ENCODE peak calls at places on chromosomes 4 and X, in eight cellular contexts. O is tibial nerve, T is transverse colon, X is neural progenitor cell, N is AG04450, V is pancreas, Z is lung, F is suprapubic skin. A is an unnamed sample. For H3K27me3, the result is how much of the 10 kb centered on the place peaks cover.

GRCh38 chr4:98955229-98955628 is 26.3 kb upstream of the EIF4E start:
- DNase-seq in O (no peak), T (no peak), X (peak), N (no peak), V (no peak), Z (no peak), F (no peak), A (no peak)

GRCh38 chrX:30673884-30674598 is 20.8 kb downstream of the GK start:
- DNase-seq in O (no peak), T (no peak), X (no peak), N (no peak), V (no peak), Z (no peak), F (no peak), A (no peak)

GRCh38 chrX:123803331-123803983 is 56.4 kb upstream of the XIAP start:
- DNase-seq in O (peak), T (no peak), X (no peak), N (no peak), V (no peak), Z (no peak), F (no peak), A (no peak)

GRCh38 chrX:152913915-152914314 is 16.0 kb downstream of the ZNF185 start:
- DNase-seq in O (no peak), T (no peak), X (no peak), N (no peak), V (no peak), Z (no peak), F (no peak), A (no peak)

GRCh38 chr4:136664988-136665387 is 867.3 kb downstream of the PCDH18 start:
- DNase-seq in O (no peak), T (no peak), X (no peak), N (peak), V (no peak), Z (no peak), F (no peak), A (no peak)

GRCh38 chr4:82005153-82005552 is 368.6 kb downstream of the HNRNPD start:
- DNase-seq in O (no peak), T (no peak), X (no peak), N (no peak), V (no peak), Z (no peak), F (no peak), A (no peak)

GRCh38 chrX:79080131-79080530 is 64.4 kb upstream of the GPR174 start:
- DNase-seq in O (no peak), T (no peak), X (no peak), N (no peak), V (no peak), Z (no peak), F (no peak), A (no peak)

GRCh38 chrX:8591526-8591925 is 126.9 kb downstream of the VCX3B start:
- DNase-seq in O (no peak), T (no peak), X (no peak), N (no peak), V (no peak), Z (no peak), F (no peak), A (no peak)

GRCh38 chrX:150587585-150588503 is 19.4 kb downstream of the MTM1 start:
- DNase-seq in O (peak), T (no peak), X (no peak), N (no peak), V (no peak), Z (no peak), F (no peak), A (no peak)

GRCh38 chr4:140358281-140358680 is 15.2 kb upstream of the SCOC start:
- DNase-seq in O (no peak), T (no peak), X (no peak), N (no peak), V (no peak), Z (no peak), F (no peak), A (no peak)

GRCh38 chrX:22110729-22111494 is 78.8 kb downstream of the PHEX start:
- DNase-seq in O (no peak), T (no peak), X (no peak), N (no peak), V (peak), Z (no peak), F (no peak), A (no peak)

GRCh38 chr4:180923476-180923875 is 1319.7 kb upstream of the TENM3 start:
- DNase-seq in O (no peak), T (no peak), X (no peak), N (peak), V (no peak), Z (no peak), F (no peak), A (no peak)

GRCh38 chr4:156322592-156322991 is 368.9 kb upstream of the CTSO start:
- DNase-seq in O (no peak), T (no peak), X (no peak), N (peak), V (no peak), Z (no peak), F (no peak), A (no peak)

GRCh38 chrX:96979766-96980165 is 96.1 kb downstream of the RPA4 start:
- DNase-seq in O (no peak), T (no peak), X (peak), N (no peak), V (no peak), Z (no peak), F (no peak), A (no peak)

GRCh38 chrX:34873500-34874225 is 68.9 kb upstream of the FAM47B start:
- DNase-seq in O (no peak), T (no peak), X (peak), N (no peak), V (no peak), Z (no peak), F (no peak), A (no peak)

GRCh38 chr4:10662937-10663336 is 21.6 kb downstream of the CLNK start:
- DNase-seq in O (no peak), T (no peak), X (no peak), N (no peak), V (no peak), Z (no peak), F (no peak), A (no peak)

GRCh38 chrX:20514358-20514757 is 247.6 kb upstream of the RPS6KA3 start:
- DNase-seq in O (no peak), T (no peak), X (no peak), N (no peak), V (no peak), Z (no peak), F (no peak), A (no peak)

GRCh38 chr4:140186651-140187315 is 32.8 kb upstream of the MAML3 start:
- DNase-seq in O (no peak), T (peak), X (no peak), N (peak), V (peak), Z (no peak), F (no peak), A (no peak)

GRCh38 chr4:98544818-98545399 is 113.5 kb downstream of the TSPAN5 start:
- DNase-seq in O (no peak), T (no peak), X (no peak), N (no peak), V (no peak), Z (no peak), F (no peak), A (no peak)

GRCh38 chrX:72130156-72130761 is 1.5 kb downstream of the RTL5 start:
- DNase-seq in O (no peak), T (no peak), X (no peak), N (no peak), V (no peak), Z (no peak), F (no peak), A (no peak)

GRCh38 chr4:145513020-145513621 is 31.5 kb downstream of the SMAD1 start:
- DNase-seq in O (no peak), T (no peak), X (no peak), N (no peak), V (no peak), Z (no peak), F (no peak), A (no peak)

GRCh38 chr4:55399581-55399980 is 3.8 kb downstream of the TMEM165 start:
- DNase-seq in O (no peak), T (no peak), X (no peak), N (no peak), V (no peak), Z (no peak), F (no peak), A (no peak)

GRCh38 chrX:330726-331144 is 12.1 kb upstream of the GTPBP6 start:
- DNase-seq in O (no peak), T (no peak), X (no peak), N (no peak), V (no peak), Z (no peak), F (peak), A (no peak)

GRCh38 chr4:3168029-3168428 is 80.9 kb upstream of the MSANTD1 start:
- DNase-seq in O (no peak), T (no peak), X (no peak), N (peak), V (no peak), Z (no peak), F (no peak), A (no peak)

GRCh38 chrX:96372313-96373046 is 312.2 kb upstream of the DIAPH2 start:
- DNase-seq in O (no peak), T (no peak), X (peak), N (peak), V (peak), Z (no peak), F (no peak), A (no peak)

GRCh38 chrX:50920132-50920531 is 9.6 kb downstream of the BMP15 start:
- DNase-seq in O (no peak), T (no peak), X (peak), N (no peak), V (no peak), Z (no peak), F (no peak), A (no peak)

GRCh38 chr4:188714907-188715306 is 575.7 kb downstream of the TRIML1 start:
- DNase-seq in O (no peak), T (no peak), X (no peak), N (peak), V (no peak), Z (no peak), F (no peak), A (no peak)

GRCh38 chrX:149950681-149951080 is 12.4 kb upstream of the EOLA2 start:
- DNase-seq in O (peak), T (no peak), X (peak), N (peak), V (no peak), Z (no peak), F (no peak), A (no peak)

GRCh38 chr4:17280266-17280665 is 231.6 kb downstream of the QDPR start:
- DNase-seq in O (no peak), T (no peak), X (no peak), N (no peak), V (no peak), Z (no peak), F (no peak), A (no peak)
- TF ChIP-seq CTCF in O (no peak), T (no peak), X (peak), N (peak), V (no peak), Z (no peak), F (no peak), A (peak)

DNA sequence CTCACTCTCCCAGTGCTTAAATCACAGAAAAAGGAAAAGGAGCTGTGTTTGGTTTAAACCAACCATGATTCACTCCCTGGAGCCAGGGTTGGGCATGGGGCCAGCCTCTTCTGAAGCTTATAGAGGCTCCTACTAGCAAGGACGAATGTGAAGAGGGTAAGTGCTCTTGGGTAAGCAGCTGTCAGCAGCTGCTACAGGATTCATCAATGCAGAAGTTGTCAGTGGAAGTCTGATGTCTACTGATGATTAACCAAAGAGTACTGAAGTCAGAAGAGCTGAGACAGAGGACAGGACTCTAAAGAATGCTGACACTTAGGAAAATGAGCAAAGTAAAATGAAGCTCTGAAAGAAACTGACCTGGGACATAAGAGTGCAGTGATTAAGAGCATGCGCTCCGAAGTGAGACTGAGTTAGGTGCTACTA is 32.7 kb upstream of the JADE1 start:
- DNase-seq in O (no peak), T (peak), X (no peak), N (peak), V (peak), Z (peak), F (no peak), A (peak)
- H3K27me3 ChIP-seq in O (under half), T (under half), X (under half), N (under half), V (under half), Z (under half), F (under half), A (under half)

GRCh38 chrX:142251202-142251601 is 46.1 kb upstream of the MAGEC2 start:
- DNase-seq in O (no peak), T (no peak), X (no peak), N (no peak), V (no peak), Z (no peak), F (no peak), A (no peak)

GRCh38 chrX:142244568-142244967 is 39.5 kb upstream of the MAGEC2 start:
- DNase-seq in O (no peak), T (no peak), X (no peak), N (no peak), V (no peak), Z (no peak), F (no peak), A (no peak)

GRCh38 chrX:142251665-142252064 is 46.6 kb upstream of the MAGEC2 start:
- DNase-seq in O (no peak), T (no peak), X (no peak), N (no peak), V (no peak), Z (no peak), F (no peak), A (no peak)

GRCh38 chrX:142250502-142250901 is 45.4 kb upstream of the MAGEC2 start:
- DNase-seq in O (no peak), T (no peak), X (no peak), N (no peak), V (no peak), Z (no peak), F (no peak), A (no peak)

GRCh38 chrX:142249721-142250120 is 44.6 kb upstream of the MAGEC2 start:
- DNase-seq in O (no peak), T (no peak), X (no peak), N (no peak), V (no peak), Z (no peak), F (no peak), A (no peak)
- H3K4me3 ChIP-seq in O (no peak), T (no peak), X (no peak), N (no peak), V (no peak), Z (no peak), F (no peak), A (no peak)

GRCh38 chr4:6109842-6110560 is 90.3 kb downstream of the JAKMIP1 start:
- DNase-seq in O (no peak), T (peak), X (peak), N (no peak), V (peak), Z (no peak), F (peak), A (no peak)
- TF ChIP-seq CTCF in O (no peak), T (peak), X (peak), N (peak), V (peak), Z (no peak), F (peak), A (no peak)

GRCh38 chr4:121072080-121072835 is at the start of gene NDNF:
- DNase-seq in O (peak), T (peak), X (peak), N (no peak), V (peak), Z (peak), F (no peak), A (peak)
- H3K27me3 ChIP-seq in O (under half), T (under half), X (half or more), N (half or more), V (under half), Z (under half), F (under half), A (under half)

GRCh38 chr4:143700060-143700419 is 435 bp downstream of the FREM3 start:
- DNase-seq in O (no peak), T (no peak), X (peak), N (no peak), V (peak), Z (no peak), F (no peak), A (no peak)
- H3K4me3 ChIP-seq in O (no peak), T (no peak), X (peak), N (no peak), V (peak), Z (no peak), F (peak), A (peak)

GRCh38 chr4:129804458-129804981 is 708.6 kb downstream of the C4orf33 start:
- DNase-seq in O (no peak), T (no peak), X (peak), N (no peak), V (no peak), Z (no peak), F (no peak), A (no peak)

GRCh38 chr4:129808242-129808641 is 712.3 kb downstream of the C4orf33 start:
- DNase-seq in O (no peak), T (no peak), X (no peak), N (no peak), V (no peak), Z (no peak), F (no peak), A (no peak)

GRCh38 chr4:129806986-129807385 is 711.0 kb downstream of the C4orf33 start:
- DNase-seq in O (no peak), T (no peak), X (no peak), N (no peak), V (no peak), Z (no peak), F (no peak), A (no peak)
- TF ChIP-seq CTCF in O (no peak), T (no peak), X (no peak), N (no peak), V (no peak), Z (no peak), F (no peak), A (no peak)

DNA sequence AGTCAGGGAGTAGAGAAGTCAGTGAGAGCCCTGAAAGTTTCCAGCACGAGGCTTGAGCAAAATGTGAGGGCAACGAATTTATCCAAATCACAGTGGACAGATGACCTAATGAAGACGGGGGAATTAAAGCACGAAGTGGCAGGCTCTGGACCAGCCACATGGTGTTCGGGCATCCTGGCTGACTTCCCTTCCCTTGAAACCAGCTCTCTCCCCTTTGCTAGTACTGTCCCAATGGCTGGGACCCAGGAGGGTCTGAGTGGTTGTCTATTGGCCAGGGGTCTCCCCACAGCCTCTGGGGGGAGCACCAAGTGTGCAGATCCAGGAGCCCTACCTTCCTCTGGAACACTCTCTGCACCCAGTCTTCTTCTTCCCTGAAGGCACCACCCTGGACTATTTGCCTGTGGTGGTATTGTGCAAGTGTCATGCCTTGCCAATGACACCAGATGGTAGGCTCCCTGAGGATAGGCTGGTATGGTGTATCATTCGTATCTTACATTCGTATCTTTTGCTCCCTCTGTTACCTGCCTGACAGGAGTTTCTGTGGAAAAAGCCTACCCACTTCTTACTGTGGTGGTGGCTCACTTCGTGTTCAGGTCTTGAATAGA is 2.1 kb downstream of the APLN start:
- DNase-seq in O (no peak), T (no peak), X (no peak), N (no peak), V (no peak), Z (no peak), F (no peak), A (no peak)
- H3K27me3 ChIP-seq in O (under half), T (under half), X (half or more), N (under half), V (under half), Z (under half), F (under half), A (under half)